ENCODE peak calls at places on chromosome 11, in five cellular contexts. W is right lobe of liver, R is heart left ventricle, A is endothelial cell of umbilical vein, C is prostate gland. N is an unnamed sample.

GRCh38 chr11:6022954-6023353 is 7.6 kb downstream of the OR56A1 start:
- DNase-seq in R (no peak), A (peak), W (no peak), C (peak), N (no peak)

GRCh38 chr11:1163911-1164735 is 6.4 kb downstream of the MUC5AC start:
- DNase-seq in C (no peak), A (no peak), W (no peak), R (peak), N (peak)

GRCh38 chr11:83691387-83692088 is 405.4 kb upstream of the CCDC90B start:
- DNase-seq in W (peak), R (no peak), C (peak), A (peak), N (no peak)

GRCh38 chr11:20015529-20016427 is 144.5 kb downstream of the DBX1 start:
- DNase-seq in R (no peak), A (no peak), C (no peak), W (no peak), N (no peak)

GRCh38 chr11:105168457-105168856 is 28.9 kb upstream of the CARD18 start:
- DNase-seq in R (no peak), A (no peak), C (no peak), W (no peak), N (no peak)

GRCh38 chr11:62142921-62143320 is 19.1 kb downstream of the INCENP start:
- DNase-seq in C (no peak), W (no peak), A (no peak), R (no peak), N (no peak)

GRCh38 chr11:78221396-78222315 is 32.9 kb downstream of the USP35 start:
- DNase-seq in C (no peak), R (no peak), A (no peak), W (no peak), N (no peak)

GRCh38 chr11:61042961-61043540 is 59.2 kb upstream of the CD5 start:
- DNase-seq in A (no peak), C (no peak), W (no peak), R (no peak), N (no peak)

GRCh38 chr11:57092028-57092698 is 89.6 kb upstream of the LRRC55 start:
- DNase-seq in R (no peak), W (no peak), C (no peak), A (no peak), N (no peak)

GRCh38 chr11:6755303-6755952 is 16.3 kb downstream of the OR2AG2 start:
- DNase-seq in R (no peak), C (no peak), W (no peak), A (peak), N (no peak)

GRCh38 chr11:119509969-119510401 is 87.0 kb upstream of the THY1 start:
- DNase-seq in C (no peak), R (no peak), W (no peak), A (no peak), N (peak)

GRCh38 chr11:94424662-94425061 is 23.4 kb upstream of the GPR83 start:
- DNase-seq in W (no peak), R (no peak), A (no peak), C (no peak), N (no peak)

GRCh38 chr11:69089258-69089657 is 40.5 kb downstream of the TPCN2 start:
- DNase-seq in A (peak), C (no peak), R (peak), W (no peak), N (no peak)

GRCh38 chr11:2553886-2554285 is 109.1 kb downstream of the KCNQ1 start:
- DNase-seq in W (peak), R (no peak), C (no peak), A (no peak), N (no peak)

GRCh38 chr11:123640677-123641494 is 13.5 kb downstream of the SCN3B start:
- DNase-seq in W (peak), A (peak), R (peak), C (no peak), N (no peak)

GRCh38 chr11:2788751-2789140 is 89.0 kb upstream of the KCNQ1OT1 start:
- DNase-seq in R (peak), W (peak), C (peak), A (no peak), N (no peak)

GRCh38 chr11:95505927-95506426 is 275.0 kb upstream of the SESN3 start:
- DNase-seq in A (no peak), C (no peak), W (no peak), R (no peak), N (no peak)

GRCh38 chr11:91927448-91927847 is 297.2 kb upstream of the FAT3 start:
- DNase-seq in C (no peak), A (no peak), W (no peak), R (no peak), N (no peak)

GRCh38 chr11:78127408-78127807 is 12.0 kb downstream of the ALG8 start:
- DNase-seq in W (no peak), A (no peak), R (no peak), C (no peak), N (no peak)

GRCh38 chr11:59611570-59612565 is 3.7 kb downstream of the OSBP start:
- DNase-seq in R (no peak), W (peak), C (peak), A (peak), N (no peak)

GRCh38 chr11:62806611-62807121 is 1.4 kb upstream of the NXF1 start:
- DNase-seq in C (no peak), W (no peak), A (no peak), R (no peak), N (peak)

GRCh38 chr11:20459865-20460264 is 72.3 kb downstream of the PRMT3 start:
- DNase-seq in R (no peak), A (peak), C (no peak), W (no peak), N (no peak)

GRCh38 chr11:125001073-125001764 is 47.2 kb downstream of the CCDC15 start:
- DNase-seq in W (no peak), A (no peak), R (no peak), C (no peak), N (no peak)

DNA sequence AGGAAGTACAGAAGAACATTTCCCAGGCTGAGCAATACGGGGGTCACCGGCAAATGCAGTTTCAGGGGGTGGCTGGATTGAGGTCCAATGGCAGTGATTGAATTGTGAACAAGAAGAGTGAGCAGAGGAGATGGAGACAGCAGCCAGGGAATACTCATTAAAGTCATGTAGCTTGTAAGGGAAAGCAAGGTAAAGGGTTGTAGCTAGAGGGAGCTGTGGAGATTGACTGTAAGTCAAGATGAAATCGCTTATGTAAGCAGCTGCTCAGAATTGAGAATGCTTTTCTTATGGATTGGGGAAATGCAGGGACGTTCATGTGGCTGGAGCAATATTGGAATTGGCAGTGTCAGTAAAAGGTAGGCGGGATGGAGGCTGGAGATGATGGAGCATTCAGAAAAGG is 111.4 kb upstream of the TBCEL start:
- DNase-seq in A (peak), C (no peak), W (no peak), R (no peak), N (no peak)
- TF ChIP-seq CTCF in A (peak), C (peak), W (no peak), R (peak), N (no peak)

DNA sequence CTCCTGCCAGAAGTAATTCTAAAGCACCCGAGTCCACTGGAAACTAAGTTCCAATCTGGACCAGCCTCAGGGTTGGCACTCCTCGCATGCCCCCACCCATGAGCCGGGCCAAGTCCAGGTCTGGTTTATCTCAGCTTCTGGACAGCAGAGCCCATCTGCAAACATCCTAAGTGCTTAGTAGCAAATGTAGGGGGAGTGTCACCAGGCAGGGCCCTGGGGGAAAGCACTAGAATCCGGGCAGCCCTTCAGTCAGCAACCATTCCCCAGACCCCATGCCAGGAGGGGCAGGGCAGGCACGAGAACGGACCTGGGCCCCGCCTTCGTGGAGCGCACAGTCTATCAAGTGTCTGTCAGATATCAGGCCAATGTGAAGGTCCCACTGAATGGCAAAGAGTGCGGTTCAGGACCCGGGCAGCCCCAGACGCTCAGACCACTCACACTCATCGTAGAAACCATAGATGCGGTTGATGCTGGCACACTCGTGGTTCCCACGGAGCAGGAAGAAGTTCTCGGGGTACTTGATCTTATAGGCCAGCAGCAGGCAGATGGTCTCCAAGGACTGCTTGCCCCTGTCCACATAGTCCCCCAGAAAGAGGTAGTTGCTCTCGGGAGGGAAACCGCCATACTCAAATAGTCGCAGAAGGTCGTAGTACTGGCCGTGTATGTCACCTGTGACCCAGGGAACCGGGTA is 1.3 kb downstream of the PPP1CA start:
- DNase-seq in W (no peak), C (no peak), R (peak), A (no peak), N (no peak)
- TF ChIP-seq POLR2A in W (no peak), C (no peak), R (no peak), A (no peak), N (no peak)

GRCh38 chr11:17827006-17827405 is 92.4 kb downstream of the KCNC1 start:
- DNase-seq in A (no peak), W (no peak), C (no peak), R (no peak), N (no peak)
- TF ChIP-seq CTCF in A (no peak), W (no peak), C (no peak), R (no peak), N (no peak)

GRCh38 chr11:112226062-112226921 is at the start of gene PTS:
- DNase-seq in R (peak), A (peak), W (peak), C (peak), N (peak)
- TF ChIP-seq POLR2A in R (peak), A (peak), W (peak), C (peak), N (peak)

GRCh38 chr11:47551086-47551485 is 1.8 kb downstream of the CELF1 start:
- DNase-seq in W (no peak), C (no peak), R (no peak), A (peak), N (no peak)

GRCh38 chr11:47552581-47553416 is at the start of gene CELF1:
- DNase-seq in C (peak), W (peak), R (peak), A (peak), N (peak)

GRCh38 chr11:47552086-47552580 is 799 bp downstream of the CELF1 start:
- DNase-seq in R (no peak), A (peak), W (peak), C (no peak), N (no peak)

GRCh38 chr11:47550288-47551052 is 2.5 kb downstream of the CELF1 start:
- DNase-seq in A (no peak), W (no peak), R (no peak), C (no peak), N (no peak)

DNA sequence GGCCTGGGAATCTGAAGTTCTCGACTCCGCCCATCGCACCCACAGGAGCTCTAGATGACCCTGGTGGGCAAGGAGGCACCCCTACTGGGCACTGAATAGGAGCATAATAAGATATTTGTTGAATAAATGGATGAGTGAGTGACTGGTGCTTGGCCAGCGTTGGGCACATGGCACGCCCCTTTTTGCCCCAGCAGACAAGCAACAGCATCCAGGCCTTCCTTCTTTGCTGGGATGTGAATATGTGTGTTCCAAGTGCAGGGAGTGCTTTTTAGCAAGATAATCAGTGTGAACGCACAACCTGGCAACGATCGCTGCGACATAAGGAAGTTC is 450 bp upstream of the CELF1 start:
- DNase-seq in A (no peak), W (no peak), C (no peak), R (no peak), N (no peak)
- TF ChIP-seq CTCF in A (no peak), W (no peak), C (no peak), R (peak), N (no peak)

GRCh38 chr11:43835104-43835503 is 45.5 kb upstream of the ALKBH3 start:
- DNase-seq in C (peak), R (no peak), A (no peak), W (no peak), N (no peak)
- TF ChIP-seq POLR2A in C (no peak), R (no peak), A (no peak), W (no peak), N (no peak)

GRCh38 chr11:29448246-29448877 is 568.5 kb downstream of the KCNA4 start:
- DNase-seq in R (no peak), W (no peak), C (no peak), A (peak), N (no peak)
- TF ChIP-seq CTCF in R (peak), W (peak), C (no peak), A (peak), N (no peak)

GRCh38 chr11:73463359-73463758 is 87.2 kb downstream of the RELT start:
- DNase-seq in C (no peak), W (no peak), A (no peak), R (no peak), N (no peak)

GRCh38 chr11:73466643-73467042 is 90.4 kb downstream of the RELT start:
- DNase-seq in A (no peak), C (no peak), W (no peak), R (no peak), N (no peak)

GRCh38 chr11:73465019-73465675 is 88.9 kb downstream of the RELT start:
- DNase-seq in W (no peak), R (no peak), C (no peak), A (no peak), N (no peak)

GRCh38 chr11:73461844-73462435 is 85.7 kb downstream of the RELT start:
- DNase-seq in R (no peak), W (no peak), C (no peak), A (no peak), N (no peak)

DNA sequence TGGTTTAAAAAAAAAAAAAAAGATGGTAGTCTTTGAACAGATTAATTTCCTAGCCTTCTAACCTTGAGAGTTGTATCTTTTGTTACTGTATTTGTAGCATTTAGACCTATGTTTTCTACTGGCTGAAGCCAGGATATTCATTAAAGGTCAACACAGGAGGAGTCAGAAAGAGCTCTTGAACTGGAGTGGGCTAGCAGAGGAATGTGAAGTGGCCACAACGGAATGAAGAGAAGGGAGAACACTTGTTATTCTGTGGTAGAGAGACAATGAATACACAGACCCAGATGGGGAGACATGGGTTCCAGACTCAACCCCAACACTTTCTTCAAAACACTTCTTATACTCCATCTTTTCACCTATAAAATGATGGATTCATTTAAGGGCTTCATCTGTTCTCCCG is 88.1 kb downstream of the RELT start:
- DNase-seq in C (no peak), W (no peak), A (no peak), R (no peak), N (no peak)
- TF ChIP-seq POLR2A in C (no peak), W (no peak), A (no peak), R (no peak), N (no peak)

GRCh38 chr11:65300621-65301290 is 13.9 kb upstream of the CDC42EP2 start:
- DNase-seq in A (no peak), W (no peak), R (no peak), C (no peak), N (no peak)
- TF ChIP-seq CTCF in A (no peak), W (no peak), R (no peak), C (no peak), N (no peak)

GRCh38 chr11:104054911-104055529 is 18.6 kb downstream of the DDI1 start:
- DNase-seq in C (no peak), A (no peak), W (no peak), R (no peak), N (no peak)
- TF ChIP-seq POLR2A in C (no peak), A (no peak), W (no peak), R (no peak), N (no peak)

N was measured in lower leg skin.